ENCODE peak calls at places on chromosomes 3 and 15, in six cellular contexts. V, M, C, J, R and W are unnamed samples. For H3K9me3 and H3K4me1, the result is how much of the 10 kb centered on the place peaks cover.

GRCh38 chr3:141308588-141309218 is 59.6 kb upstream of the ZBTB38 start:
- DNase-seq in M (peak), C (peak), R (peak), V (peak), J (no peak), W (peak)

GRCh38 chr15:71008250-71008870 is 106.9 kb upstream of the THSD4 start:
- DNase-seq in C (no peak), V (no peak), J (no peak), R (no peak), M (no peak), W (no peak)

GRCh38 chr15:100588638-100589242 is 13.2 kb downstream of the LINS1 start:
- DNase-seq in M (no peak), V (peak), J (no peak), R (peak), C (no peak), W (no peak)

GRCh38 chr15:69537085-69537484 is 84.5 kb downstream of the RPLP1 start:
- DNase-seq in R (no peak), M (no peak), C (no peak), J (no peak), V (no peak), W (no peak)

GRCh38 chr15:91070872-91071271 is 29.2 kb upstream of the SV2B start:
- DNase-seq in J (no peak), C (no peak), M (no peak), R (no peak), V (no peak), W (no peak)

GRCh38 chr15:51283026-51283425 is 55.4 kb downstream of the CYP19A1 start:
- DNase-seq in R (no peak), J (no peak), V (no peak), M (no peak), C (no peak), W (no peak)

GRCh38 chr3:195270350-195271115 is 426 bp downstream of the XXYLT1 start:
- DNase-seq in J (no peak), R (peak), C (peak), V (peak), M (peak), W (peak)

GRCh38 chr3:48369685-48370329 is 2.2 kb upstream of the FBXW12 start:
- DNase-seq in R (no peak), J (no peak), V (no peak), M (no peak), C (no peak), W (no peak)

GRCh38 chr3:160480931-160481330 is 31.3 kb upstream of the TRIM59 start:
- DNase-seq in C (no peak), J (no peak), V (no peak), M (no peak), R (no peak), W (no peak)

GRCh38 chr3:168654700-168655099 is 559.0 kb upstream of the GOLIM4 start:
- DNase-seq in C (no peak), R (no peak), V (no peak), M (no peak), J (no peak), W (no peak)

GRCh38 chr3:45182915-45183881 is 37.0 kb upstream of the CDCP1 start:
- DNase-seq in C (no peak), M (peak), J (no peak), V (peak), R (peak), W (peak)

GRCh38 chr3:9179826-9180763 is 69.4 kb downstream of the SRGAP3 start:
- DNase-seq in J (no peak), R (no peak), V (no peak), M (no peak), C (no peak), W (no peak)

GRCh38 chr3:11328196-11328945 is 56.2 kb downstream of the ATG7 start:
- DNase-seq in J (no peak), C (no peak), V (no peak), R (no peak), M (no peak), W (no peak)

GRCh38 chr3:12439161-12439560 is 45.1 kb upstream of the TSEN2 start:
- DNase-seq in C (no peak), M (no peak), R (no peak), J (no peak), V (no peak), W (no peak)

GRCh38 chr3:18288243-18288642 is 136.9 kb downstream of the SATB1 start:
- DNase-seq in M (no peak), C (no peak), J (no peak), V (no peak), R (no peak), W (no peak)

GRCh38 chr15:65355983-65356353 is 21.8 kb downstream of the IGDCC3 start:
- DNase-seq in M (no peak), C (no peak), R (no peak), J (no peak), V (no peak), W (peak)

GRCh38 chr3:58206406-58207011 is 4.3 kb downstream of the DNASE1L3 start:
- DNase-seq in R (no peak), J (no peak), V (peak), M (peak), C (no peak), W (peak)

GRCh38 chr15:95591886-95592285 is 738.6 kb upstream of the NR2F2 start:
- DNase-seq in M (no peak), R (no peak), C (no peak), J (no peak), V (no peak), W (no peak)

GRCh38 chr3:154901263-154901662 is 178.9 kb upstream of the MME start:
- DNase-seq in R (no peak), C (no peak), V (no peak), J (no peak), M (no peak), W (no peak)

GRCh38 chr15:77819841-77820728 is 187.4 kb upstream of the LINGO1 start:
- DNase-seq in C (no peak), J (no peak), R (peak), V (peak), M (peak), W (peak)

GRCh38 chr15:31292391-31293020 is 34.1 kb upstream of the KLF13 start:
- DNase-seq in R (no peak), V (peak), M (no peak), J (no peak), C (no peak), W (no peak)

GRCh38 chr15:44317423-44317822 is 28.9 kb downstream of the GOLM2 start:
- DNase-seq in C (no peak), J (no peak), V (no peak), M (no peak), R (no peak), W (no peak)

GRCh38 chr3:119098620-119099222 is 47.2 kb upstream of the TEX55 start:
- DNase-seq in J (no peak), V (peak), C (no peak), M (peak), R (peak), W (no peak)

GRCh38 chr3:277873-278272 is 81.3 kb downstream of the CHL1 start:
- DNase-seq in R (no peak), J (no peak), M (no peak), C (no peak), V (no peak), W (no peak)

GRCh38 chr3:280691-281090 is 84.1 kb downstream of the CHL1 start:
- DNase-seq in C (no peak), M (no peak), J (no peak), R (no peak), V (no peak), W (no peak)

GRCh38 chr3:284316-284715 is 87.8 kb downstream of the CHL1 start:
- DNase-seq in V (no peak), C (no peak), R (no peak), M (no peak), J (no peak), W (no peak)

GRCh38 chr3:279325-279724 is 82.8 kb downstream of the CHL1 start:
- DNase-seq in C (no peak), R (no peak), M (no peak), J (no peak), V (no peak), W (no peak)

GRCh38 chr3:278300-279064 is 81.9 kb downstream of the CHL1 start:
- DNase-seq in C (no peak), J (no peak), R (no peak), V (no peak), M (no peak), W (no peak)
- H3K9me3 ChIP-seq in C (under half), J (under half), R (under half), V (under half), M (under half), W (under half)

DNA sequence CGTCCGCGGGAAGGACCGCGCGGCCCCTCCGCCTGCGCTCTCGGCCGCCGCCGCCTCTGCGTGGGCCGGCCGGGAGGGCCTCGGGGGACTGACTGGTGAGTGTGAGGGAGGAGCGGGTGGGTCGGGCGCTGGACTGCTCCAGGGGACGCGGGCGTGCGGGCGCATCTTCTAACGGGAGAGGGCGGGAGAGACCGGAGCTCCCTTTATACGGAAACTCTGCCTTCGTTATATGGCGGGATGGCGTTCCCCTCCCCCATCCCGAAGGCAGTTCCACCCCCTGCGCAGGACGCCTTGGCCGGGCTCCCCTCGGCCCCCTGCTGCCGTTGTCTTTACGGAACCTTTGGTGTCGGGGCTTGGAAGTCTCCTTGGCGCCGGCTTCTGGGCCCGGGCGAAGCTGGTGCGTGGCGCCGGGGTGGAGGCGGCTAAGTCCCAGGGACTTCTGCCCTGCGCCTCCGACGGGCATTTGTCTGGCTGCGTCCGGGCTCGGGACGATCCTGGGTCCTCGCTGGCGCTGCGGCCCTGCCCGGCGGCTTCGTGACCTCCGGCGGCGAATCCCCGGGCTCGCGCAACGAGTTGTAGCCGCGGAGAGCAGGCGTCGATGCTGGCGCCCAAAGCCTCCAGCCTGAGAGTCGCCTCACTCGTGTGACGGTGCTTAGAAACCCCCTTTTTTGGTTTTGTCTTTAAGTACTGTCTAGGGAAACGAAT is 518 bp downstream of the ZNF639 start:
- DNase-seq in V (peak), R (peak), J (peak), M (peak), C (peak), W (peak)
- H3K4me1 ChIP-seq in V (under half), R (under half), J (under half), M (under half), C (under half), W (under half)

GRCh38 chr3:835096-835495 is 257.7 kb upstream of the CNTN6 start:
- DNase-seq in M (no peak), C (no peak), J (no peak), V (no peak), R (no peak), W (no peak)
- H3K9me3 ChIP-seq in M (under half), C (under half), J (under half), V (under half), R (under half), W (under half)

DNA sequence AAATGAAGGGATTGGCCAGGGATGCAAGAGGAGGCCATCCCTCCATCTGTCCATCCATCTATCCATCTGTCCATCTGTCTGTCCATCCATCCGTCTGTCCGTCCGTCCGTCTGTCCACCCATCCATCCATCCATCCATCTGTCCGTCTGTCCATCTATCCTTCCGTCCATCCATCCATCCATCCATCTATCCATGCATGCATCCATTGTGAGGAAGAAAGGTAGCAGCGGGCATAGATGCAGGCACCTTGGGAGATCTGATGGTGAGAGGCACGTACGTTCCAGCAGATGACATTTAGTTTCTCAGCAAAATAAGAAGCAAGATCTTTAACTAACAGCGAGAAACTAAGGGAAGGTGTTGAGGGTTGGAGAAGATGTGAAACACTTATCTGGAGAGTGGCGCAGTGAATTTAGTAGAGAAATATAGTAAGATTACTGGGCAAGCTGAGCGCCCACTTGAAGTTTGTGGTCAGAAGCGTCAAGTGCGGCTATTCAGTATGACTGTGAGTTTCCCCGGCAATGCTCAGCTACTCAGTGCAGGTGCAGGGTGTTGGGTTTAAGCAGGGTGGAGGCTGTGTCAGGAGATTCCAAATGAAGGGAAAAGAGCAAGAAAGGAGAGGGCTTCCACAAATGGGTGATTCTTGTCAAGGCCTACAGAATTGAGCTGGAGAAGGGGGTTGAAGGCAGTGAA is 22.4 kb upstream of the SRP14 start:
- DNase-seq in R (no peak), V (no peak), J (no peak), M (no peak), C (no peak), W (no peak)
- H3K4me1 ChIP-seq in R (under half), V (under half), J (under half), M (under half), C (under half), W (under half)

DNA sequence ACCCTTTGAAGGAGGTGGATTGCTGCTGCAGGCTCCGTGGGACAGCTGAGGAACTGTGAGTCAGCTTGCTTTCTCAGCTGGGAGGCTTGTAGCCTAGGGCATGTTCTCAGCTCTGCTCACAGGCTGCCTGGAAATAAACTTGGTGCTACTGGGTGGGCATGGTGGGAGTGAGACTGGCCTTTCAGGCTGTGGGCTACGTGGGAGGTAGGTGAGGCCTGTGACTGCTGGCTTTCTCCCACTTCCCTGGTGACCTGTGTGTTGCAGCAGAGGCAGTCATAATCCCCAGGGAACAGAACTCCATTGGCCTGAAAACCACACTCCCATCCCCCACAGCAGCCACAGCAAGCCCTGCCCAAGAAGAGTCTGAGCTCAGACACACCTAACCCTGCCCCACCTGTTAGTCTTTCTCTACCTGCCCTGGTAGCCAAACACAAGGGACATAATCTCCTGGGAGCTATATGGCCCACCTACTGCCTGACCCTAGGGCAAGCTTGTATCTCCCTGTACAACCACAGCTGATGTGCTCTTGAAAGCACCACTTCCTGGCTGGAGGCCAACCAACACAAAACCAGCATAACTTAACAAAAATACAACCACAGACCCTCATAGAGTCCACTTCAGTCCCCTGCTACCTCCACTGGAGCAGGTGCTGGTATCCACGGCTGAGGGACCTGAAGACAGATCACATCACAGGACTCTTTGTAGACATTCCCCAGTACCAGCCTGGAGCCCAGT is 236.5 kb downstream of the SQOR start:
- DNase-seq in V (no peak), M (peak), C (no peak), R (no peak), J (no peak), W (no peak)
- H3K9me3 ChIP-seq in V (under half), M (under half), C (under half), R (under half), J (under half), W (under half)

GRCh38 chr15:32706704-32707103 is 11.1 kb upstream of the GREM1 start:
- DNase-seq in M (no peak), R (no peak), V (no peak), J (no peak), C (no peak), W (peak)
- H3K4me1 ChIP-seq in M (under half), R (under half), V (under half), J (under half), C (under half), W (under half)

GRCh38 chr15:98817745-98818144 is 169.4 kb downstream of the IGF1R start:
- DNase-seq in J (no peak), R (no peak), V (no peak), M (no peak), C (no peak), W (no peak)
- H3K9me3 ChIP-seq in J (under half), R (under half), V (under half), M (under half), C (under half), W (under half)